ENCODE peak calls at places on chromosomes 3 and 15, in eight cellular contexts. One of them, this sample, is unnamed.

GRCh38 chr3:17500618-17501017 is 241.8 kb downstream of the TBC1D5 start:
- DNase-seq in Daoy: no peak
- DNase-seq in pancreas: no peak
- DNase-seq in HTR-8/SVneo: no peak
- DNase-seq in fibroblast of mammary gland: no peak
- DNase-seq in iPS DF 19.7: no peak
- DNase-seq in GM13976: no peak
- DNase-seq in effector memory CD4-positive, alpha-beta T cell: no peak
- DNase-seq in this sample: peak; percentile 28

GRCh38 chr3:64105816-64106215 is 82.5 kb upstream of the PSMD6 start:
- DNase-seq in HTR-8/SVneo: no peak
- DNase-seq in iPS DF 19.7: no peak
- DNase-seq in Daoy: no peak
- DNase-seq in fibroblast of mammary gland: no peak
- DNase-seq in pancreas: no peak
- DNase-seq in effector memory CD4-positive, alpha-beta T cell: no peak
- DNase-seq in GM13976: no peak
- DNase-seq in this sample: peak; percentile 9

GRCh38 chr3:156317457-156317856 is 197.1 kb downstream of the KCNAB1 start:
- DNase-seq in iPS DF 19.7: no peak
- DNase-seq in pancreas: no peak
- DNase-seq in HTR-8/SVneo: peak; percentile 9
- DNase-seq in Daoy: peak; percentile 68
- DNase-seq in effector memory CD4-positive, alpha-beta T cell: no peak
- DNase-seq in GM13976: no peak
- DNase-seq in fibroblast of mammary gland: peak; percentile 80
- DNase-seq in this sample: peak; percentile 75

GRCh38 chr3:45001738-45002137 is 24.4 kb upstream of the CLEC3B start:
- DNase-seq in GM13976: no peak
- DNase-seq in HTR-8/SVneo: no peak
- DNase-seq in pancreas: no peak
- DNase-seq in effector memory CD4-positive, alpha-beta T cell: no peak
- DNase-seq in iPS DF 19.7: no peak
- DNase-seq in Daoy: no peak
- DNase-seq in fibroblast of mammary gland: no peak
- DNase-seq in this sample: no peak

GRCh38 chr3:138360272-138361192 is 12.2 kb downstream of the MRAS start:
- DNase-seq in Daoy: no peak
- DNase-seq in pancreas: no peak
- DNase-seq in iPS DF 19.7: no peak
- DNase-seq in GM13976: no peak
- DNase-seq in fibroblast of mammary gland: no peak
- DNase-seq in effector memory CD4-positive, alpha-beta T cell: no peak
- DNase-seq in HTR-8/SVneo: no peak
- DNase-seq in this sample: no peak

GRCh38 chr15:65377105-65377975 is 462 bp downstream of the IGDCC3 start:
- DNase-seq in pancreas: no peak
- DNase-seq in fibroblast of mammary gland: no peak
- DNase-seq in Daoy: peak; percentile 37
- DNase-seq in HTR-8/SVneo: peak; percentile 40
- DNase-seq in iPS DF 19.7: no peak
- DNase-seq in GM13976: peak; percentile 55
- DNase-seq in effector memory CD4-positive, alpha-beta T cell: no peak
- DNase-seq in this sample: peak; percentile 14

GRCh38 chr15:42800731-42801474 is 64.0 kb upstream of the CDAN1 start:
- DNase-seq in HTR-8/SVneo: no peak
- DNase-seq in GM13976: no peak
- DNase-seq in effector memory CD4-positive, alpha-beta T cell: no peak
- DNase-seq in fibroblast of mammary gland: no peak
- DNase-seq in iPS DF 19.7: peak; percentile 3
- DNase-seq in Daoy: no peak
- DNase-seq in pancreas: no peak
- DNase-seq in this sample: no peak

GRCh38 chr3:86938305-86938704 is 52.6 kb downstream of the VGLL3 start:
- DNase-seq in Daoy: no peak
- DNase-seq in GM13976: no peak
- DNase-seq in effector memory CD4-positive, alpha-beta T cell: no peak
- DNase-seq in fibroblast of mammary gland: no peak
- DNase-seq in pancreas: no peak
- DNase-seq in iPS DF 19.7: no peak
- DNase-seq in HTR-8/SVneo: no peak
- DNase-seq in this sample: no peak

GRCh38 chr3:31412832-31413231 is 119.9 kb upstream of the STT3B start:
- DNase-seq in iPS DF 19.7: no peak
- DNase-seq in pancreas: no peak
- DNase-seq in Daoy: peak; percentile 21
- DNase-seq in GM13976: no peak
- DNase-seq in effector memory CD4-positive, alpha-beta T cell: no peak
- DNase-seq in fibroblast of mammary gland: peak; percentile 9
- DNase-seq in HTR-8/SVneo: no peak
- DNase-seq in this sample: no peak

GRCh38 chr3:30720586-30721313 is 114.3 kb downstream of the TGFBR2 start:
- DNase-seq in effector memory CD4-positive, alpha-beta T cell: no peak
- DNase-seq in GM13976: no peak
- DNase-seq in iPS DF 19.7: no peak
- DNase-seq in HTR-8/SVneo: peak; percentile 49
- DNase-seq in pancreas: no peak
- DNase-seq in Daoy: peak; percentile 29
- DNase-seq in fibroblast of mammary gland: peak; percentile 61
- DNase-seq in this sample: peak; percentile 68

GRCh38 chr3:43871627-43872245 is 181.0 kb downstream of the ABHD5 start:
- DNase-seq in fibroblast of mammary gland: peak; percentile 25
- DNase-seq in GM13976: no peak
- DNase-seq in pancreas: no peak
- DNase-seq in iPS DF 19.7: no peak
- DNase-seq in effector memory CD4-positive, alpha-beta T cell: no peak
- DNase-seq in HTR-8/SVneo: no peak
- DNase-seq in Daoy: peak; percentile 29
- DNase-seq in this sample: no peak

GRCh38 chr3:144221771-144222170 is 250.1 kb downstream of the DIPK2A start:
- DNase-seq in fibroblast of mammary gland: no peak
- DNase-seq in HTR-8/SVneo: no peak
- DNase-seq in Daoy: no peak
- DNase-seq in effector memory CD4-positive, alpha-beta T cell: no peak
- DNase-seq in pancreas: no peak
- DNase-seq in GM13976: no peak
- DNase-seq in iPS DF 19.7: no peak
- DNase-seq in this sample: no peak

GRCh38 chr15:85027033-85027380 is 45.4 kb downstream of the PDE8A start:
- DNase-seq in Daoy: no peak
- DNase-seq in iPS DF 19.7: no peak
- DNase-seq in GM13976: no peak
- DNase-seq in effector memory CD4-positive, alpha-beta T cell: no peak
- DNase-seq in fibroblast of mammary gland: no peak
- DNase-seq in pancreas: no peak
- DNase-seq in HTR-8/SVneo: no peak
- DNase-seq in this sample: no peak

GRCh38 chr3:58518304-58518789 is 18.6 kb downstream of the ACOX2 start:
- DNase-seq in Daoy: no peak
- DNase-seq in iPS DF 19.7: no peak
- DNase-seq in fibroblast of mammary gland: no peak
- DNase-seq in effector memory CD4-positive, alpha-beta T cell: no peak
- DNase-seq in pancreas: no peak
- DNase-seq in HTR-8/SVneo: no peak
- DNase-seq in GM13976: no peak
- DNase-seq in this sample: no peak

GRCh38 chr3:128226794-128227399 is 73.6 kb downstream of the EEFSEC start:
- DNase-seq in iPS DF 19.7: no peak
- DNase-seq in HTR-8/SVneo: peak; percentile 67
- DNase-seq in GM13976: peak; percentile 73
- DNase-seq in fibroblast of mammary gland: peak; percentile 14
- DNase-seq in Daoy: peak; percentile 59
- DNase-seq in effector memory CD4-positive, alpha-beta T cell: peak; percentile 7
- DNase-seq in pancreas: peak; percentile 55
- DNase-seq in this sample: peak; percentile 51

GRCh38 chr3:43923101-43923979 is 232.6 kb downstream of the ABHD5 start:
- DNase-seq in fibroblast of mammary gland: no peak
- DNase-seq in GM13976: no peak
- DNase-seq in effector memory CD4-positive, alpha-beta T cell: no peak
- DNase-seq in pancreas: peak; percentile 9
- DNase-seq in iPS DF 19.7: no peak
- DNase-seq in HTR-8/SVneo: no peak
- DNase-seq in Daoy: no peak
- DNase-seq in this sample: no peak

GRCh38 chr3:46935168-46935858 is 41.2 kb downstream of the CCDC12 start:
- DNase-seq in effector memory CD4-positive, alpha-beta T cell: no peak
- DNase-seq in iPS DF 19.7: peak; percentile 87
- DNase-seq in fibroblast of mammary gland: peak; percentile 92
- DNase-seq in GM13976: no peak
- DNase-seq in HTR-8/SVneo: peak; percentile 97
- DNase-seq in Daoy: peak; percentile 92
- DNase-seq in pancreas: peak; percentile 87
- DNase-seq in this sample: peak; percentile 98

GRCh38 chr3:114205541-114205940 is 26.7 kb upstream of the DRD3 start:
- DNase-seq in Daoy: no peak
- DNase-seq in effector memory CD4-positive, alpha-beta T cell: no peak
- DNase-seq in HTR-8/SVneo: no peak
- DNase-seq in fibroblast of mammary gland: no peak
- DNase-seq in pancreas: no peak
- DNase-seq in iPS DF 19.7: no peak
- DNase-seq in GM13976: no peak
- DNase-seq in this sample: no peak

GRCh38 chr3:22159004-22159695 is 408.1 kb upstream of the ZNF385D start:
- DNase-seq in effector memory CD4-positive, alpha-beta T cell: no peak
- DNase-seq in HTR-8/SVneo: no peak
- DNase-seq in fibroblast of mammary gland: no peak
- DNase-seq in pancreas: no peak
- DNase-seq in GM13976: no peak
- DNase-seq in iPS DF 19.7: no peak
- DNase-seq in Daoy: no peak
- DNase-seq in this sample: no peak

GRCh38 chr15:76197703-76198455 is 113.4 kb downstream of the ETFA start:
- DNase-seq in effector memory CD4-positive, alpha-beta T cell: no peak
- DNase-seq in pancreas: no peak
- DNase-seq in fibroblast of mammary gland: no peak
- DNase-seq in HTR-8/SVneo: no peak
- DNase-seq in GM13976: no peak
- DNase-seq in iPS DF 19.7: no peak
- DNase-seq in Daoy: peak; percentile 83
- DNase-seq in this sample: peak; percentile 78

This sample was measured in RPMI7951.